ENCODE peak calls at places on chromosome 12, in four cellular contexts. One of them, this sample, is unnamed.

GRCh38 chr12:9066755-9067433 is 48.8 kb downstream of the A2M start:
- DNase-seq in NCI-H345: no peak
- DNase-seq in germinal center: no peak
- DNase-seq in NCI-H1436: no peak
- DNase-seq in this sample: no peak

GRCh38 chr12:80837342-80837978 is 100.3 kb downstream of the LIN7A start:
- DNase-seq in NCI-H1436: peak; percentile 40
- DNase-seq in germinal center: no peak
- DNase-seq in NCI-H345: peak; percentile 11
- DNase-seq in this sample: peak; percentile 52

GRCh38 chr12:18368594-18368993 is 107.3 kb downstream of the PIK3C2G start:
- DNase-seq in NCI-H345: no peak
- DNase-seq in NCI-H1436: no peak
- DNase-seq in germinal center: no peak
- DNase-seq in this sample: no peak

GRCh38 chr12:94650143-94651056 is at the start of gene TMCC3:
- DNase-seq in germinal center: peak; percentile 50
- DNase-seq in NCI-H345: peak; percentile 73
- DNase-seq in NCI-H1436: peak; percentile 47
- DNase-seq in this sample: peak; percentile 17

GRCh38 chr12:111754671-111755070 is 12.1 kb upstream of the ALDH2 start:
- DNase-seq in NCI-H1436: no peak
- DNase-seq in NCI-H345: no peak
- DNase-seq in germinal center: no peak
- DNase-seq in this sample: no peak

GRCh38 chr12:101592931-101593330 is 1.8 kb upstream of the MYBPC1 start:
- DNase-seq in NCI-H345: no peak
- DNase-seq in NCI-H1436: no peak
- DNase-seq in germinal center: no peak
- DNase-seq in this sample: no peak

GRCh38 chr12:29249930-29250329 is 100.9 kb downstream of the FAR2 start:
- DNase-seq in germinal center: no peak
- DNase-seq in NCI-H345: no peak
- DNase-seq in NCI-H1436: no peak
- DNase-seq in this sample: no peak

GRCh38 chr12:10409387-10409786 is at the start of gene KLRC4:
- DNase-seq in germinal center: no peak
- DNase-seq in NCI-H1436: no peak
- DNase-seq in NCI-H345: peak; percentile 22
- DNase-seq in this sample: no peak